ENCODE peak calls at places on chromosomes 1 and 21, in seven cellular contexts. N, D, S, X, Z, V and O are unnamed samples.

GRCh38 chr1:230839166-230839565 is 29.2 kb downstream of the C1orf198 start:
- ATAC-seq in N (no peak), D (no peak), S (no peak), X (no peak), Z (no peak), V (no peak), O (no peak)

GRCh38 chr1:78408830-78409229 is 81.9 kb upstream of the PTGFR start:
- ATAC-seq in N (no peak), D (no peak), S (no peak), X (no peak), Z (no peak), V (no peak), O (no peak)

GRCh38 chr1:106756752-106757151 is 299.7 kb upstream of the PRMT6 start:
- ATAC-seq in N (no peak), D (no peak), S (no peak), X (peak), Z (no peak), V (no peak), O (no peak)

GRCh38 chr21:45001134-45002095 is 61.6 kb downstream of the SLX9 start:
- ATAC-seq in N (peak), D (peak), S (no peak), X (no peak), Z (no peak), V (no peak), O (no peak)

GRCh38 chr1:194495434-194495833 is 1309.0 kb upstream of the B3GALT2 start:
- ATAC-seq in N (no peak), D (no peak), S (no peak), X (no peak), Z (no peak), V (no peak), O (no peak)

GRCh38 chr1:94628174-94628843 is 86.8 kb upstream of the F3 start:
- ATAC-seq in N (peak), D (no peak), S (no peak), X (no peak), Z (no peak), V (no peak), O (peak)

GRCh38 chr1:58928514-58928913 is 144.7 kb upstream of the JUN start:
- ATAC-seq in N (peak), D (no peak), S (no peak), X (no peak), Z (no peak), V (peak), O (no peak)

GRCh38 chr21:42191978-42192595 is 26.9 kb upstream of the ABCG1 start:
- ATAC-seq in N (no peak), D (peak), S (no peak), X (no peak), Z (no peak), V (peak), O (no peak)

GRCh38 chr1:68916227-68916853 is 419.5 kb upstream of the DEPDC1 start:
- ATAC-seq in N (peak), D (peak), S (no peak), X (no peak), Z (no peak), V (no peak), O (no peak)

GRCh38 chr1:155940993-155941844 is at the start of gene RXFP4:
- ATAC-seq in N (peak), D (peak), S (no peak), X (peak), Z (no peak), V (peak), O (peak)

GRCh38 chr1:93448292-93448982 is 519 bp downstream of the FNBP1L start:
- ATAC-seq in N (peak), D (peak), S (no peak), X (peak), Z (no peak), V (peak), O (peak)

GRCh38 chr1:237269938-237270337 is 228.0 kb downstream of the RYR2 start:
- ATAC-seq in N (no peak), D (no peak), S (no peak), X (no peak), Z (no peak), V (no peak), O (peak)

GRCh38 chr1:167387251-167387910 is 130.9 kb downstream of the CD247 start:
- ATAC-seq in N (peak), D (no peak), S (no peak), X (no peak), Z (no peak), V (peak), O (no peak)